ENCODE peak calls at places on chromosomes 5 and 9, in four cellular contexts. T is endothelial cell, W is M059J, K is NCI-H510A. R is an unnamed sample.

GRCh38 chr5:8059337-8059736 is 190.4 kb downstream of the MTRR start:
- DNase-seq in T (no peak), K (no peak), W (no peak), R (no peak)

GRCh38 chr9:114505187-114506081 is at the start of gene WHRN:
- DNase-seq in K (peak; percentile 87), T (peak; percentile 97), W (peak; percentile 96), R (peak; percentile 91)

GRCh38 chr9:134811079-134811672 is 69.4 kb upstream of the FCN2 start:
- DNase-seq in W (no peak), T (no peak), K (no peak), R (no peak)

GRCh38 chr5:42337143-42337542 is 86.1 kb upstream of the GHR start:
- DNase-seq in K (no peak), W (no peak), T (no peak), R (no peak)

GRCh38 chr5:81724108-81724507 is 26.8 kb downstream of the SSBP2 start:
- DNase-seq in T (no peak), W (no peak), K (no peak), R (no peak)

GRCh38 chr9:133032171-133032570 is 1.4 kb downstream of the GTF3C5 start:
- DNase-seq in T (no peak), W (no peak), K (no peak), R (no peak)

GRCh38 chr5:119411935-119412623 is 40.2 kb upstream of the HSD17B4 start:
- DNase-seq in K (no peak), W (peak; percentile 74), T (peak; percentile 59), R (peak; percentile 69)

GRCh38 chr5:130295235-130295634 is 391.0 kb downstream of the CHSY3 start:
- DNase-seq in T (no peak), K (no peak), W (no peak), R (no peak)

GRCh38 chr9:85430659-85431370 is 310.9 kb downstream of the AGTPBP1 start:
- DNase-seq in K (no peak), T (no peak), W (no peak), R (no peak)

GRCh38 chr5:55603947-55604346 is 69.2 kb upstream of the PLPP1 start:
- DNase-seq in W (peak; percentile 92), K (no peak), T (no peak), R (no peak)

GRCh38 chr9:110655723-110656641 is 12.6 kb upstream of the MUSK start:
- DNase-seq in T (no peak), K (no peak), W (peak; percentile 50), R (no peak)

GRCh38 chr5:10069781-10070313 is 179.8 kb downstream of the ATPSCKMT start:
- DNase-seq in K (no peak), T (no peak), W (no peak), R (no peak)

GRCh38 chr5:79032031-79032711 is 37.3 kb downstream of the DMGDH start:
- DNase-seq in K (no peak), W (peak; percentile 17), T (no peak), R (no peak)

GRCh38 chr9:21267806-21268657 is 28.2 kb upstream of the IFNA14 start:
- DNase-seq in K (no peak), T (no peak), W (no peak), R (no peak)

GRCh38 chr5:311963-312362 is 9.6 kb upstream of the AHRR start:
- DNase-seq in K (no peak), T (no peak), W (no peak), R (no peak)

GRCh38 chr9:136225748-136226679 is 19.6 kb downstream of the QSOX2 start:
- DNase-seq in K (peak; percentile 57), T (peak; percentile 73), W (peak; percentile 30), R (peak; percentile 75)

GRCh38 chr5:135834639-135835529 is at the start of gene SLC25A48:
- DNase-seq in W (peak; percentile 34), K (peak; percentile 66), T (peak; percentile 74), R (no peak)

GRCh38 chr5:80860934-80861613 is 99.1 kb upstream of the RASGRF2 start:
- DNase-seq in K (no peak), T (no peak), W (no peak), R (no peak)

GRCh38 chr5:32790411-32790951 is 79.4 kb downstream of the NPR3 start:
- DNase-seq in W (peak; percentile 65), T (no peak), K (no peak), R (no peak)

GRCh38 chr9:76957258-76957657 is 51.3 kb upstream of the PRUNE2 start:
- DNase-seq in W (no peak), K (no peak), T (no peak), R (no peak)

R was measured in CD4-positive, alpha-beta memory T cell.